ENCODE peak calls at places on chromosome 15, in nine cellular contexts. P, K, L, A, I, Z, Q, B and Y are unnamed samples.
A peak's percentile ranks its signal among the peaks of the same experiment; 100 is the strongest.

GRCh38 chr15:36024066-36024465 is 478.1 kb upstream of the DPH6 start:
- DNase-seq in P (no peak), K (no peak), L (no peak), A (no peak), I (no peak), Z (no peak), Q (no peak), B (no peak), Y (no peak)

GRCh38 chr15:53072077-53072476 is 281.9 kb upstream of the ONECUT1 start:
- DNase-seq in P (peak; percentile 44), K (peak; percentile 92), L (no peak), A (peak; percentile 82), I (peak; percentile 76), Z (peak; percentile 9), Q (no peak), B (peak; percentile 60), Y (no peak)

GRCh38 chr15:27495963-27496459 is 525.0 kb downstream of the GABRG3 start:
- DNase-seq in P (no peak), K (peak; percentile 15), L (no peak), A (no peak), I (peak; percentile 20), Z (peak; percentile 29), Q (no peak), B (no peak), Y (no peak)

GRCh38 chr15:86016750-86017149 is 62.9 kb upstream of the AGBL1 start:
- DNase-seq in P (peak; percentile 17), K (peak; percentile 7), L (no peak), A (no peak), I (no peak), Z (no peak), Q (no peak), B (no peak), Y (no peak)

GRCh38 chr15:86650084-86650483 is 570.4 kb downstream of the AGBL1 start:
- DNase-seq in P (peak; percentile 2), K (no peak), L (no peak), A (no peak), I (no peak), Z (no peak), Q (no peak), B (no peak), Y (no peak)

GRCh38 chr15:53404930-53405493 is 354.5 kb downstream of the WDR72 start:
- DNase-seq in P (no peak), K (no peak), L (no peak), A (no peak), I (no peak), Z (no peak), Q (no peak), B (no peak), Y (no peak)

GRCh38 chr15:31468911-31469800 is 142.5 kb downstream of the KLF13 start:
- DNase-seq in P (no peak), K (no peak), L (peak; percentile 73), A (no peak), I (no peak), Z (no peak), Q (no peak), B (no peak), Y (no peak)

GRCh38 chr15:68578175-68578959 is 426 bp upstream of the CORO2B start:
- DNase-seq in P (peak; percentile 77), K (peak; percentile 56), L (peak; percentile 90), A (no peak), I (no peak), Z (peak; percentile 78), Q (no peak), B (peak; percentile 65), Y (no peak)

GRCh38 chr15:81304226-81304625 is 19.7 kb downstream of the STARD5 start:
- DNase-seq in P (no peak), K (no peak), L (no peak), A (no peak), I (no peak), Z (no peak), Q (no peak), B (no peak), Y (no peak)

GRCh38 chr15:86647810-86648440 is 568.3 kb downstream of the AGBL1 start:
- DNase-seq in P (no peak), K (no peak), L (no peak), A (no peak), I (no peak), Z (no peak), Q (no peak), B (no peak), Y (no peak)

GRCh38 chr15:56537881-56538280 is 72.9 kb upstream of the MNS1 start:
- DNase-seq in P (no peak), K (peak; percentile 84), L (no peak), A (no peak), I (no peak), Z (no peak), Q (peak; percentile 26), B (no peak), Y (no peak)

GRCh38 chr15:80485370-80486164 is 81.4 kb downstream of the ARNT2 start:
- DNase-seq in P (no peak), K (no peak), L (no peak), A (no peak), I (peak; percentile 6), Z (no peak), Q (no peak), B (peak; percentile 53), Y (no peak)

GRCh38 chr15:89496155-89497098 is at the start of gene RHCG:
- DNase-seq in P (peak; percentile 79), K (peak; percentile 94), L (no peak), A (peak; percentile 60), I (peak; percentile 66), Z (peak; percentile 70), Q (no peak), B (peak; percentile 89), Y (no peak)

GRCh38 chr15:91915576-91915975 is 62.1 kb downstream of the SLCO3A1 start:
- DNase-seq in P (no peak), K (no peak), L (no peak), A (no peak), I (peak; percentile 89), Z (no peak), Q (no peak), B (peak; percentile 91), Y (no peak)

GRCh38 chr15:80818996-80819395 is 39.8 kb downstream of the CEMIP start:
- DNase-seq in P (no peak), K (no peak), L (no peak), A (no peak), I (no peak), Z (no peak), Q (no peak), B (no peak), Y (no peak)

GRCh38 chr15:55535436-55535835 is 27.4 kb upstream of the DNAAF4 start:
- DNase-seq in P (no peak), K (no peak), L (no peak), A (no peak), I (no peak), Z (no peak), Q (no peak), B (no peak), Y (no peak)

GRCh38 chr15:39304201-39304841 is 276.6 kb upstream of the THBS1 start:
- DNase-seq in P (peak; percentile 38), K (no peak), L (no peak), A (no peak), I (no peak), Z (no peak), Q (no peak), B (no peak), Y (no peak)

GRCh38 chr15:101213570-101213969 is 38.3 kb downstream of the CHSY1 start:
- DNase-seq in P (no peak), K (no peak), L (no peak), A (no peak), I (no peak), Z (no peak), Q (no peak), B (no peak), Y (no peak)

GRCh38 chr15:72786244-72786641 is 2.7 kb upstream of the ADPGK start:
- DNase-seq in P (no peak), K (no peak), L (no peak), A (no peak), I (no peak), Z (no peak), Q (no peak), B (no peak), Y (no peak)

GRCh38 chr15:95152741-95153140 is 921.4 kb downstream of the MCTP2 start:
- DNase-seq in P (no peak), K (no peak), L (no peak), A (no peak), I (no peak), Z (no peak), Q (no peak), B (no peak), Y (no peak)

GRCh38 chr15:23569513-23569912 is 4.0 kb downstream of the MKRN3 start:
- DNase-seq in P (no peak), K (peak; percentile 13), L (no peak), A (no peak), I (no peak), Z (no peak), Q (no peak), B (no peak), Y (no peak)

GRCh38 chr15:61188168-61188567 is 40.9 kb downstream of the RORA start:
- DNase-seq in P (no peak), K (no peak), L (no peak), A (no peak), I (no peak), Z (no peak), Q (no peak), B (no peak), Y (no peak)